ENCODE peak calls at places on chromosomes 16 and 17, in four cellular contexts. One of them, this sample, is unnamed.

GRCh38 chr16:27389272-27389961 is 12.6 kb upstream of the IL21R start:
- DNase-seq in A549: no peak
- DNase-seq in HCT116: no peak
- DNase-seq in GM23248: no peak
- DNase-seq in this sample: no peak

GRCh38 chr16:15530085-15530484 is 95.7 kb downstream of the BMERB1 start:
- DNase-seq in A549: no peak
- DNase-seq in HCT116: no peak
- DNase-seq in GM23248: no peak
- DNase-seq in this sample: no peak

GRCh38 chr17:66002807-66003206 is 189.1 kb downstream of the CEP112 start:
- DNase-seq in A549: no peak
- DNase-seq in HCT116: no peak
- DNase-seq in GM23248: no peak
- DNase-seq in this sample: no peak

GRCh38 chr17:73262676-73263642 is 1.3 kb upstream of the CPSF4L start:
- DNase-seq in A549: no peak
- DNase-seq in HCT116: no peak
- DNase-seq in GM23248: no peak
- DNase-seq in this sample: no peak

GRCh38 chr16:24318670-24319069 is 62.5 kb downstream of the CACNG3 start:
- DNase-seq in A549: no peak
- DNase-seq in HCT116: no peak
- DNase-seq in GM23248: no peak
- DNase-seq in this sample: no peak

GRCh38 chr16:11386054-11386680 is 40.9 kb downstream of the RMI2 start:
- DNase-seq in A549: no peak
- DNase-seq in HCT116: no peak
- DNase-seq in GM23248: no peak
- DNase-seq in this sample: no peak

GRCh38 chr17:63700528-63701441 is 860 bp upstream of the LIMD2 start:
- DNase-seq in A549: no peak
- DNase-seq in HCT116: no peak
- DNase-seq in GM23248: peak
- DNase-seq in this sample: no peak

GRCh38 chr16:29744541-29745101 is 1.2 kb downstream of the C16orf54 start:
- DNase-seq in A549: no peak
- DNase-seq in HCT116: no peak
- DNase-seq in GM23248: no peak
- DNase-seq in this sample: no peak

GRCh38 chr17:60305141-60305540 is 86.8 kb downstream of the USP32 start:
- DNase-seq in A549: peak
- DNase-seq in HCT116: no peak
- DNase-seq in GM23248: no peak
- DNase-seq in this sample: no peak

GRCh38 chr16:88430524-88431446 is 22.3 kb upstream of the ZFPM1 start:
- DNase-seq in A549: no peak
- DNase-seq in HCT116: no peak
- DNase-seq in GM23248: peak
- DNase-seq in this sample: no peak

GRCh38 chr17:45116434-45117016 is 15.8 kb downstream of the PLCD3 start:
- DNase-seq in A549: no peak
- DNase-seq in HCT116: no peak
- DNase-seq in GM23248: no peak
- DNase-seq in this sample: no peak

GRCh38 chr17:74430385-74430705 is 1.5 kb upstream of the GPRC5C start:
- DNase-seq in A549: peak
- DNase-seq in HCT116: no peak
- DNase-seq in GM23248: no peak
- DNase-seq in this sample: no peak

GRCh38 chr16:9095998-9096397 is 4.6 kb downstream of the HAPSTR1 start:
- DNase-seq in A549: no peak
- DNase-seq in HCT116: no peak
- DNase-seq in GM23248: no peak
- DNase-seq in this sample: no peak

GRCh38 chr17:4074831-4075495 is 67.9 kb downstream of the ZZEF1 start:
- DNase-seq in A549: peak
- DNase-seq in HCT116: peak
- DNase-seq in GM23248: peak
- DNase-seq in this sample: peak

GRCh38 chr17:44279586-44280344 is 11.8 kb upstream of the SLC4A1 start:
- DNase-seq in A549: peak
- DNase-seq in HCT116: no peak
- DNase-seq in GM23248: peak
- DNase-seq in this sample: peak

GRCh38 chr16:11136600-11136999 is 119.4 kb downstream of the SOCS1 start:
- DNase-seq in A549: no peak
- DNase-seq in HCT116: no peak
- DNase-seq in GM23248: peak
- DNase-seq in this sample: peak

GRCh38 chr17:1511756-1512321 is 4.6 kb downstream of the INPP5K start:
- DNase-seq in A549: no peak
- DNase-seq in HCT116: no peak
- DNase-seq in GM23248: peak
- DNase-seq in this sample: no peak

GRCh38 chr16:19245326-19245925 is 40.1 kb upstream of the CLEC19A start:
- DNase-seq in A549: no peak
- DNase-seq in HCT116: no peak
- DNase-seq in GM23248: no peak
- DNase-seq in this sample: no peak

GRCh38 chr17:77184474-77184873 is 43.7 kb downstream of the SEC14L1 start:
- DNase-seq in A549: no peak
- DNase-seq in HCT116: no peak
- DNase-seq in GM23248: peak
- DNase-seq in this sample: no peak

GRCh38 chr16:87434146-87434667 is 42.1 kb downstream of the MAP1LC3B start:
- DNase-seq in A549: no peak
- DNase-seq in HCT116: no peak
- DNase-seq in GM23248: peak
- DNase-seq in this sample: no peak

GRCh38 chr16:49800441-49800840 is 55.5 kb downstream of the ZNF423 start:
- DNase-seq in A549: no peak
- DNase-seq in HCT116: no peak
- DNase-seq in GM23248: no peak
- DNase-seq in this sample: no peak

GRCh38 chr17:79125503-79125902 is 50.9 kb downstream of the ENGASE start:
- DNase-seq in A549: no peak
- DNase-seq in HCT116: no peak
- DNase-seq in GM23248: no peak
- DNase-seq in this sample: no peak

GRCh38 chr16:7334801-7335560 is 2.3 kb downstream of the RBFOX1 start:
- DNase-seq in A549: no peak
- DNase-seq in HCT116: no peak
- DNase-seq in GM23248: no peak
- DNase-seq in this sample: no peak

GRCh38 chr17:48231995-48232729 is 124.6 kb downstream of the SNX11 start:
- DNase-seq in A549: no peak
- DNase-seq in HCT116: no peak
- DNase-seq in GM23248: no peak
- DNase-seq in this sample: no peak

GRCh38 chr16:10834766-10835165 is 16.2 kb upstream of the TVP23A start:
- DNase-seq in A549: no peak
- DNase-seq in HCT116: no peak
- DNase-seq in GM23248: no peak
- DNase-seq in this sample: no peak

GRCh38 chr17:42699415-42699740 is 17.0 kb downstream of the CNTNAP1 start:
- DNase-seq in A549: no peak
- DNase-seq in HCT116: no peak
- DNase-seq in GM23248: no peak
- DNase-seq in this sample: no peak

GRCh38 chr16:46688101-46688656 is 799 bp downstream of the VPS35 start:
- DNase-seq in A549: no peak
- DNase-seq in HCT116: no peak
- DNase-seq in GM23248: no peak
- DNase-seq in this sample: no peak

GRCh38 chr17:68512967-68513474 is 791 bp downstream of the PRKAR1A start:
- DNase-seq in A549: peak
- DNase-seq in HCT116: no peak
- DNase-seq in GM23248: peak
- DNase-seq in this sample: no peak

GRCh38 chr16:68236804-68237242 is 896 bp upstream of the ESRP2 start:
- DNase-seq in A549: no peak
- DNase-seq in HCT116: no peak
- DNase-seq in GM23248: no peak
- DNase-seq in this sample: no peak

GRCh38 chr17:46809110-46809571 is 9.4 kb downstream of the WNT3 start:
- DNase-seq in A549: no peak
- DNase-seq in HCT116: no peak
- DNase-seq in GM23248: no peak
- DNase-seq in this sample: no peak

GRCh38 chr16:24935336-24935735 is 79.8 kb downstream of the ARHGAP17 start:
- DNase-seq in A549: no peak
- DNase-seq in HCT116: no peak
- DNase-seq in GM23248: no peak
- DNase-seq in this sample: no peak

GRCh38 chr16:46649571-46649970 is 28.4 kb upstream of the SHCBP1 start:
- DNase-seq in A549: no peak
- DNase-seq in HCT116: no peak
- DNase-seq in GM23248: no peak
- DNase-seq in this sample: no peak

GRCh38 chr16:75591001-75591852 is 25.0 kb downstream of the GABARAPL2 start:
- DNase-seq in A549: no peak
- DNase-seq in HCT116: no peak
- DNase-seq in GM23248: peak
- DNase-seq in this sample: no peak

GRCh38 chr16:9012848-9013507 is 49.3 kb upstream of the USP7 start:
- DNase-seq in A549: no peak
- DNase-seq in HCT116: no peak
- DNase-seq in GM23248: peak
- DNase-seq in this sample: no peak

GRCh38 chr16:29825145-29826044 is 5.1 kb downstream of the MVP start:
- DNase-seq in A549: peak
- DNase-seq in HCT116: no peak
- DNase-seq in GM23248: peak
- DNase-seq in this sample: peak

GRCh38 chr16:75341934-75342811 is 90.7 kb upstream of the BCAR1 start:
- DNase-seq in A549: peak
- DNase-seq in HCT116: no peak
- DNase-seq in GM23248: peak
- DNase-seq in this sample: peak

DNA sequence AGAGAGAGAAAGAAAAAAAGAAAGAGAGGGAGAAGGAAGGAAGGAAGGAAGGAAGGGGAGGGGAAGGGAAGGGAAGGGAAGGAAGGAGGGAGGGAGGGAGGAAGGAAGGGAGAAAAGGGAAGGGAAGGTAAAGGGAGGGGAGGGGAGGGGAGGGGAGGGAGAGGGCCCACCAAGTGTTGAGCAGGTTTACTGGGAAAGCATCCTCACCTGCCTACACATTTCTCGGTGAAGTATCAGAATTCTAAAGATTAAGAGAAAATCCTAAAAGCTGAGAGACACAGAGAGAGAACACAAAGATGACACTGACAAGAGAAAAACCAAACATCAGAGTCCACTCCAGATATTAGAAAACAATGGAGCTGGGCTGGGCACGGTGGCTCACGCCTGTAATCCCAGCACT is 12.3 kb upstream of the CMTM3 start:
- DNase-seq in A549: no peak
- DNase-seq in HCT116: no peak
- DNase-seq in GM23248: no peak
- DNase-seq in this sample: no peak
- H3K4me3 ChIP-seq in A549: no peak
- H3K4me3 ChIP-seq in HCT116: no peak
- H3K4me3 ChIP-seq in GM23248: no peak
- H3K4me3 ChIP-seq in this sample: no peak

DNA sequence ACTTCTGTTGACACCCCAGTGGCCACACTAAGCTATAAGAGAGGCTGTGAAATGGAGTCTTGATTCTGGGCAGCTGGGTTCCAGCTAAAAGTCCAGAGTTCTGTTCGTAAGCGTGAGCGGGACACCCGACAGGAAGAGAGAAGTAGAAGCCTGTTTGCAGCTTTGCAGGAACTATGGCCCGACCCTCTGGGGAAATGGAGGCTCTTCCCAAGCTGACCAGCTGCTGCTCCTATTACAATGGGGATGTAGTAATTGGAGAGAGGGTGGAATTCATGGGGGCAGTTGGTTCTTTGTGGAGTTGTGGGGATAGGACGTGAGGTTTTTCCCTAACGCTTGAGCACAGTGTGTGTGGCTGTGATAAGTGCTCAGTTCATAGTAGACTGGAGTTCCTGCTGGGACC is 28.4 kb downstream of the UBALD1 start:
- DNase-seq in A549: no peak
- DNase-seq in HCT116: no peak
- DNase-seq in GM23248: no peak
- DNase-seq in this sample: no peak
- H3K4me2 ChIP-seq in A549: no peak
- H3K4me2 ChIP-seq in HCT116: no peak
- H3K4me2 ChIP-seq in GM23248: no peak
- H3K4me2 ChIP-seq in this sample: no peak

DNA sequence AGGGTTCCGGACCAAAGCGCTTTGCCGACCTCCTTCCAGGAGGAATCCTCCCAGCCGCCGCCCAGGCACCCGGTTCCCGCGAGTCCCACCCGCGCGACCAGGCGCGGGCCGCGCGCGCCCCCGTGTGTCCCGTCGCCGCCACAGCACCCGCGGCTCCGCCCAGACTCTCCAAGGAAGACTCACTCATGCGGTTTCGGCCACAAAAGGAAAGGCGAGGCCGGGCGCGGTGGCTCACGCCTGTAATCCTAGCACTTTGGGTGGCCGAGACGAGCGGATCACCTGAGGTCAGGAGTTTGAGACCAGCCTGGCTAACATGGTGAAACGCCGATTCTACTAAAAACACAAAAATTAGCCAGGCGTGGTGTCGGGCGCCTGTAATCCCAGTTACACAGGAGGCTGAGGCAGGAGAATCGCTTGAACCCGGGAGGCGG is 3.5 kb upstream of the PKMYT1 start:
- DNase-seq in A549: peak
- DNase-seq in HCT116: peak
- DNase-seq in GM23248: peak
- DNase-seq in this sample: peak
- H3K4me3 ChIP-seq in A549: peak
- H3K4me3 ChIP-seq in HCT116: peak
- H3K4me3 ChIP-seq in GM23248: peak
- H3K4me3 ChIP-seq in this sample: peak

GRCh38 chr17:57605734-57606105 is 139.4 kb downstream of the CCDC182 start:
- DNase-seq in A549: no peak
- DNase-seq in HCT116: no peak
- DNase-seq in GM23248: no peak
- DNase-seq in this sample: no peak
- H3K4me2 ChIP-seq in A549: no peak
- H3K4me2 ChIP-seq in HCT116: no peak
- H3K4me2 ChIP-seq in GM23248: no peak
- H3K4me2 ChIP-seq in this sample: no peak